ENCODE peak calls at places on chromosomes 5 and 9, in five cellular contexts. C is AG10803, B is astrocyte of the spinal cord, Z is tibial artery, U is kidney. O is an unnamed sample.

GRCh38 chr5:33072700-33073099 is 361.6 kb downstream of the NPR3 start:
- DNase-seq in B (no peak), U (no peak), Z (no peak), C (no peak), O (no peak)

GRCh38 chr9:101566904-101567724 is 27.7 kb downstream of the PPP3R2 start:
- DNase-seq in B (peak; percentile 47), Z (no peak), U (no peak), C (peak; percentile 43), O (peak; percentile 11)

GRCh38 chr9:70479880-70480291 is 65.4 kb upstream of the KLF9 start:
- DNase-seq in B (peak; percentile 90), U (no peak), Z (peak; percentile 73), C (peak; percentile 73), O (no peak)

GRCh38 chr5:91302958-91303357 is 80.2 kb downstream of the ARRDC3 start:
- DNase-seq in U (no peak), B (no peak), Z (no peak), C (no peak), O (no peak)

GRCh38 chr9:133750927-133751649 is 12.9 kb upstream of the SARDH start:
- DNase-seq in B (no peak), C (no peak), Z (peak; percentile 37), U (peak; percentile 37), O (no peak)

GRCh38 chr5:132363431-132364112 is 5.9 kb upstream of the SLC22A5 start:
- DNase-seq in U (no peak), Z (peak; percentile 77), C (peak; percentile 81), B (peak; percentile 81), O (peak; percentile 77)

GRCh38 chr9:137406085-137406773 is 16.7 kb downstream of the EXD3 start:
- DNase-seq in B (no peak), U (peak; percentile 77), Z (no peak), C (no peak), O (no peak)

GRCh38 chr9:126989847-126990821 is 75.6 kb downstream of the RALGPS1 start:
- DNase-seq in U (peak; percentile 82), C (peak; percentile 18), B (peak; percentile 30), Z (peak; percentile 89), O (no peak)

GRCh38 chr9:81680006-81680405 is 9.3 kb downstream of the TLE1 start:
- DNase-seq in B (no peak), C (no peak), Z (no peak), U (no peak), O (no peak)

GRCh38 chr9:32551491-32552049 is 557 bp upstream of the SMIM27 start:
- DNase-seq in Z (no peak), B (no peak), C (peak; percentile 15), U (no peak), O (no peak)

GRCh38 chr9:33458444-33458843 is 11.1 kb upstream of the AQP3 start:
- DNase-seq in C (no peak), Z (no peak), B (no peak), U (no peak), O (no peak)

GRCh38 chr5:31283326-31283725 is 89.8 kb downstream of the CDH6 start:
- DNase-seq in Z (no peak), B (no peak), U (no peak), C (no peak), O (no peak)

GRCh38 chr5:10036136-10036535 is 213.6 kb downstream of the ATPSCKMT start:
- DNase-seq in C (peak; percentile 63), Z (no peak), U (no peak), B (no peak), O (no peak)

GRCh38 chr5:139565411-139566305 is 4.5 kb downstream of the UBE2D2 start:
- DNase-seq in U (no peak), Z (no peak), C (peak; percentile 26), B (peak; percentile 36), O (no peak)

GRCh38 chr9:127586537-127586936 is 25.5 kb upstream of the STXBP1 start:
- DNase-seq in C (peak; percentile 78), U (peak; percentile 87), Z (peak; percentile 87), B (peak; percentile 74), O (no peak)

GRCh38 chr5:78509145-78509865 is 139.3 kb downstream of the LHFPL2 start:
- DNase-seq in U (no peak), B (no peak), Z (no peak), C (no peak), O (no peak)

GRCh38 chr9:29213374-29214161 is 1640.3 kb upstream of the C9orf72 start:
- DNase-seq in C (no peak), B (peak; percentile 10), Z (no peak), U (no peak), O (no peak)

GRCh38 chr9:116144038-116144437 is 9.6 kb upstream of the PAPPA start:
- DNase-seq in Z (no peak), B (peak; percentile 55), U (no peak), C (peak; percentile 53), O (no peak)

GRCh38 chr9:31715250-31715649 is 669.2 kb upstream of the ACO1 start:
- DNase-seq in B (peak; percentile 8), C (no peak), U (no peak), Z (no peak), O (no peak)

GRCh38 chr5:1038417-1039209 is 30.0 kb downstream of the NKD2 start:
- DNase-seq in U (peak; percentile 57), B (no peak), Z (no peak), C (no peak), O (no peak)

GRCh38 chr5:54869691-54870090 is 115.7 kb downstream of the ESM1 start:
- DNase-seq in Z (no peak), C (peak; percentile 39), B (no peak), U (no peak), O (no peak)

GRCh38 chr5:125149503-125149902 is 403.1 kb upstream of the ZNF608 start:
- DNase-seq in Z (no peak), B (peak; percentile 19), U (no peak), C (no peak), O (no peak)

GRCh38 chr5:78979117-78979742 is 5.9 kb downstream of the ARSB start:
- DNase-seq in U (no peak), C (no peak), B (no peak), Z (no peak), O (no peak)

GRCh38 chr5:157193699-157194424 is 13.2 kb downstream of the ITK start:
- DNase-seq in B (no peak), C (no peak), U (no peak), Z (no peak), O (no peak)

GRCh38 chr5:113294341-113295110 is 140.3 kb downstream of the TSSK1B start:
- DNase-seq in B (peak; percentile 93), Z (peak; percentile 90), C (peak; percentile 84), U (peak; percentile 96), O (peak; percentile 71)

GRCh38 chr9:32627394-32627954 is 8.0 kb downstream of the TAF1L start:
- DNase-seq in B (no peak), C (no peak), U (no peak), Z (no peak), O (no peak)

GRCh38 chr9:113567361-113568080 is 104.0 kb downstream of the RGS3 start:
- DNase-seq in U (no peak), Z (peak; percentile 64), C (no peak), B (no peak), O (no peak)

GRCh38 chr5:72561407-72561972 is 54.3 kb upstream of the ZNF366 start:
- DNase-seq in U (no peak), C (no peak), Z (no peak), B (no peak), O (no peak)

GRCh38 chr9:103627731-103628130 is 466.4 kb upstream of the SMC2 start:
- DNase-seq in C (no peak), B (no peak), Z (no peak), U (no peak), O (no peak)

GRCh38 chr5:41246376-41246775 is 33.0 kb upstream of the C6 start:
- DNase-seq in Z (no peak), U (no peak), B (peak; percentile 93), C (peak; percentile 3), O (no peak)

GRCh38 chr9:131348631-131349521 is 45.0 kb upstream of the PRRC2B start:
- DNase-seq in C (no peak), B (no peak), U (peak; percentile 28), Z (no peak), O (no peak)

GRCh38 chr9:124079176-124079925 is 67.8 kb downstream of the LHX2 start:
- DNase-seq in C (peak; percentile 88), U (no peak), B (peak; percentile 46), Z (no peak), O (no peak)

GRCh38 chr5:69404659-69405330 is 10.1 kb upstream of the MARVELD2 start:
- DNase-seq in U (no peak), Z (no peak), C (no peak), B (no peak), O (no peak)

GRCh38 chr9:128787583-128788156 is 617 bp downstream of the TBC1D13 start:
- DNase-seq in U (no peak), B (no peak), Z (no peak), C (no peak), O (no peak)

GRCh38 chr5:138275895-138276294 is 1.5 kb upstream of the GFRA3 start:
- DNase-seq in B (no peak), Z (no peak), U (no peak), C (no peak), O (no peak)

GRCh38 chr5:138272681-138273080 is 1.7 kb downstream of the GFRA3 start:
- DNase-seq in U (no peak), C (no peak), Z (no peak), B (no peak), O (no peak)

GRCh38 chr5:138273834-138274188 is 610 bp downstream of the GFRA3 start:
- DNase-seq in Z (no peak), B (no peak), C (no peak), U (no peak), O (no peak)

GRCh38 chr5:138275379-138275782 is 960 bp upstream of the GFRA3 start:
- DNase-seq in Z (no peak), B (no peak), C (no peak), U (no peak), O (no peak)

GRCh38 chr5:138274189-138274853 is at the start of gene GFRA3:
- DNase-seq in B (peak; percentile 11), C (no peak), U (no peak), Z (no peak), O (no peak)
- H3K4me3 ChIP-seq in B (peak within 1 kb of the TSS; percentile 29), C (peak within 1 kb of the TSS; percentile 30), U (no peak within 1 kb of the TSS), Z (peak within 1 kb of the TSS; percentile 41), O (peak within 1 kb of the TSS; percentile 25)

GRCh38 chr9:136345281-136346156 is 18.0 kb downstream of the DNLZ start:
- DNase-seq in U (peak; percentile 89), B (peak; percentile 38), C (peak; percentile 52), Z (peak; percentile 89), O (no peak)
- TF ChIP-seq CTCF in U (peak; percentile 23), B (peak; percentile 60), C (peak; percentile 57), Z (peak; percentile 57), O (peak; percentile 63)

GRCh38 chr5:141951341-141951781 is 6.6 kb downstream of the PCDH12 start:
- DNase-seq in U (no peak), B (no peak), Z (peak; percentile 53), C (no peak), O (no peak)

GRCh38 chr5:141952030-141952429 is 6.0 kb downstream of the PCDH12 start:
- DNase-seq in Z (peak; percentile 33), C (no peak), B (no peak), U (no peak), O (no peak)

GRCh38 chr5:141950207-141951005 is 7.6 kb downstream of the PCDH12 start:
- DNase-seq in C (no peak), Z (no peak), U (no peak), B (no peak), O (no peak)

GRCh38 chr5:141957367-141957993 is 522 bp downstream of the PCDH12 start:
- DNase-seq in Z (no peak), U (no peak), B (no peak), C (no peak), O (no peak)

GRCh38 chr5:141954193-141954592 is 3.8 kb downstream of the PCDH12 start:
- DNase-seq in C (no peak), U (no peak), Z (no peak), B (no peak), O (no peak)
- H3K4me3 ChIP-seq in C (no peak overlapping the region), U (peak overlapping the region; percentile 57), Z (no peak overlapping the region), B (no peak overlapping the region), O (no peak overlapping the region)

GRCh38 chr5:141637693-141638419 is 1.1 kb downstream of the RELL2 start:
- DNase-seq in B (peak; percentile 49), U (peak; percentile 89), C (peak; percentile 34), Z (peak; percentile 82), O (no peak)
- TF ChIP-seq CTCF in B (peak; percentile 34), U (no peak), C (peak; percentile 25), Z (no peak), O (peak; percentile 41)

O was measured in AG09309.